ENCODE peak calls at places on chromosomes 2 and 18, in eight cellular contexts. D is AG04450, P is GM12865, N is uterus, I is left ventricle myocardium inferior, C is choroid plexus epithelial cell, G is GM23338, X is nephron progenitor cell. W is an unnamed sample.
A peak's percentile ranks its signal among the peaks of the same experiment; 100 is the strongest.

GRCh38 chr2:86552889-86553288 is 10.4 kb downstream of the CHMP3 start:
- DNase-seq in P (no peak), C (no peak), X (no peak), I (no peak), G (no peak), D (no peak), N (no peak), W (no peak)

GRCh38 chr2:40292291-40292690 is 159.6 kb downstream of the SLC8A1 start:
- DNase-seq in N (no peak), G (no peak), C (no peak), X (no peak), D (no peak), I (no peak), P (no peak), W (no peak)

GRCh38 chr2:226151157-226151556 is 648.5 kb downstream of the IRS1 start:
- DNase-seq in P (no peak), X (no peak), N (peak; percentile 44), C (peak; percentile 44), I (no peak), G (no peak), D (no peak), W (no peak)

GRCh38 chr2:138846216-138846821 is 66.1 kb upstream of the NXPH2 start:
- DNase-seq in I (no peak), P (peak; percentile 31), G (peak; percentile 62), X (no peak), C (peak; percentile 45), N (no peak), D (no peak), W (peak; percentile 34)

GRCh38 chr2:188201639-188202038 is 90.0 kb upstream of the GULP1 start:
- DNase-seq in I (no peak), X (no peak), P (no peak), C (no peak), D (no peak), G (no peak), N (no peak), W (no peak)

GRCh38 chr2:110105608-110106467 is 9.8 kb downstream of the MALL start:
- DNase-seq in X (no peak), N (no peak), P (no peak), D (no peak), C (peak; percentile 31), G (no peak), I (no peak), W (no peak)

GRCh38 chr2:98903767-98904485 is 32.1 kb downstream of the CRACDL start:
- DNase-seq in D (no peak), P (no peak), C (no peak), G (peak; percentile 33), X (no peak), I (no peak), N (no peak), W (no peak)

GRCh38 chr2:138059967-138060635 is 95.8 kb downstream of the HNMT start:
- DNase-seq in N (peak; percentile 29), D (no peak), X (no peak), I (peak; percentile 79), C (peak; percentile 91), P (no peak), G (no peak), W (no peak)

GRCh38 chr2:32865399-32866068 is 81.2 kb upstream of the LTBP1 start:
- DNase-seq in N (no peak), I (no peak), D (peak; percentile 77), C (peak; percentile 92), P (peak; percentile 10), X (no peak), G (no peak), W (no peak)

GRCh38 chr2:98236935-98237334 is 109.3 kb upstream of the CNGA3 start:
- DNase-seq in G (peak; percentile 5), X (no peak), D (no peak), P (no peak), N (no peak), C (no peak), I (no peak), W (no peak)

GRCh38 chr18:31070206-31070605 is 27.7 kb upstream of the DSC3 start:
- DNase-seq in N (no peak), C (peak; percentile 1), I (no peak), X (no peak), P (no peak), G (no peak), D (no peak), W (no peak)

GRCh38 chr2:169363570-169364150 is 1.3 kb upstream of the LRP2 start:
- DNase-seq in D (no peak), P (peak; percentile 44), I (no peak), G (peak; percentile 53), N (no peak), X (peak; percentile 45), C (peak; percentile 23), W (peak; percentile 73)

GRCh38 chr2:17682098-17682857 is 71.3 kb downstream of the SMC6 start:
- DNase-seq in P (no peak), N (no peak), X (no peak), C (no peak), D (no peak), I (no peak), G (no peak), W (no peak)

GRCh38 chr2:231394201-231395141 is 1.0 kb upstream of the B3GNT7 start:
- DNase-seq in D (no peak), N (no peak), P (peak; percentile 93), X (no peak), I (no peak), C (no peak), G (peak; percentile 86), W (peak; percentile 88)

GRCh38 chr2:42568431-42569115 is at the start of gene MTA3:
- DNase-seq in X (peak; percentile 86), N (peak; percentile 65), D (no peak), C (peak; percentile 26), G (peak; percentile 77), I (peak; percentile 74), P (peak; percentile 64), W (peak; percentile 78)

GRCh38 chr2:101847661-101848339 is 144.0 kb upstream of the IL1R2 start:
- DNase-seq in C (no peak), G (no peak), X (no peak), N (no peak), P (no peak), I (no peak), D (no peak), W (no peak)

GRCh38 chr2:127355407-127356008 is 32.3 kb downstream of the MAP3K2 start:
- DNase-seq in N (no peak), D (no peak), X (no peak), P (peak; percentile 42), C (peak; percentile 31), G (peak; percentile 75), I (no peak), W (peak; percentile 37)

DNA sequence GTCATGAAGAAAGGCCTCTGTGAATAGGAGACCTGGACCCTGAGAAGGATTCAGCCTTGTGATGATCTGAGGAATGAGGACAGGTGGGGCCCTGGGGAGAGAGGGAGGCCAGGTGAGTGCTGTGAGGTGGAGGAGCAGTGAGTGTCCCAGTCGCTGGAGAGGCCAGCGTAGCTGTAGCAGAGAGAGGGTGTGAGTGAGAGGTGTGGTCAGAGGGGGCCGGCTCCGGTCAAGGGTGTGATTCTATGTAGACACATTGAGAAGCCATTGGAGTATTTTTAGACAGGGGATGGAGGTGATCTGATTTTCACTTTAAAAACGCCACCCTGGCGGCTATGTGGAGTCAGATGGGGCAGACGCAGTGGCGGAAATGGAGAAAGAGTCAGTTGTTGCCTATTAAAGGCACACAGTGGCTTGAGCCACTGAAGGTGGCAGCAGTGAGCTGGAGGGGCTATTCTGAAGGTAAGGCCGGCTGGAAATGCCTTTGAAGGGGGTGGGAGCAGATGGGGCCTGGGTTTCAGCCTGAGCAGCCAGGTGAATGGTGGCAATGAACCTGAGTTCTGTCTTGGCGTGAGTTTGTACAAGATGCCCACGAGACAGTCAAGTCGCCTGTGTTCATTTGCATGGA is 55.6 kb downstream of the GREB1 start:
- DNase-seq in N (no peak), P (peak; percentile 10), G (peak; percentile 63), D (no peak), C (no peak), X (no peak), I (no peak), W (no peak)
- TF ChIP-seq CTCF in N (no peak), P (no peak), G (peak; percentile 68), D (no peak), C (peak; percentile 37), X (no peak), I (no peak), W (peak; percentile 27)

GRCh38 chr2:134783912-134784311 is 54.5 kb upstream of the ACMSD start:
- DNase-seq in N (no peak), I (no peak), X (no peak), D (no peak), G (no peak), C (no peak), P (no peak), W (no peak)
- TF ChIP-seq CTCF in N (no peak), I (no peak), X (no peak), D (no peak), G (no peak), C (no peak), P (no peak), W (no peak)

DNA sequence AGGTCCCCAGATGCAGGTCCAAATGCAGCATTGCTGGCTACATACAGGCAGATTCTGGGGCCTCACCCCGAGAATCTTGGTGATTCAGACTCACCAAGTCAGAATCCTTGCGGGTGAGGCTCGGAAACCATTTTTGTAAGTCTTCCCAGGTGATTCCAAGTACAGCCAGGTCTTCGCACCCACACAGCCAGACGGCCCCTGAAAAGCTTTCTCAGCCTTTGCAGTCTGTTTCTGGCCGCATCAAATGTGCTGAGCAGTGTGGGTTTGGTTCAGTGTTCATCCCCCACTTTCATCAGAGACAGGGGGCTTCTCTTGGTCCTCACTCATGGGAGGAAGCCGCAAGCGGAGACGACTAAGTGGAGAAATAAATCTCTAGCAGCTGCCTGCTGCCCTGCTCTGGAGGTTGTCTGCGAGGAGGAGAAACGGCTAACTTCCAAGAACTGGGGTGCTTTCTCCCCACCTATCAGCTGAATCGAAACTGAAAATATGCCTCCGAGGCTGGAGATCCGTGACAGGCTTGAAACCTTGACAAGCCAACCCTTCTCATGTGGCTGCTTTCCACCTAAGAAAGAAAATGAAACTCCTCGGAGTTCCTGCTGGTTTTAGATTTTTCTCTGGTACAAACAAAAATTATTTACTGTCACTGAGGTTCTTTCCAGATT is 8.9 kb upstream of the TMEM185B start:
- DNase-seq in I (no peak), D (no peak), N (peak; percentile 22), P (peak; percentile 95), C (peak; percentile 31), G (no peak), X (no peak), W (peak; percentile 84)
- TF ChIP-seq CTCF in I (no peak), D (no peak), N (no peak), P (no peak), C (no peak), G (no peak), X (no peak), W (no peak)

DNA sequence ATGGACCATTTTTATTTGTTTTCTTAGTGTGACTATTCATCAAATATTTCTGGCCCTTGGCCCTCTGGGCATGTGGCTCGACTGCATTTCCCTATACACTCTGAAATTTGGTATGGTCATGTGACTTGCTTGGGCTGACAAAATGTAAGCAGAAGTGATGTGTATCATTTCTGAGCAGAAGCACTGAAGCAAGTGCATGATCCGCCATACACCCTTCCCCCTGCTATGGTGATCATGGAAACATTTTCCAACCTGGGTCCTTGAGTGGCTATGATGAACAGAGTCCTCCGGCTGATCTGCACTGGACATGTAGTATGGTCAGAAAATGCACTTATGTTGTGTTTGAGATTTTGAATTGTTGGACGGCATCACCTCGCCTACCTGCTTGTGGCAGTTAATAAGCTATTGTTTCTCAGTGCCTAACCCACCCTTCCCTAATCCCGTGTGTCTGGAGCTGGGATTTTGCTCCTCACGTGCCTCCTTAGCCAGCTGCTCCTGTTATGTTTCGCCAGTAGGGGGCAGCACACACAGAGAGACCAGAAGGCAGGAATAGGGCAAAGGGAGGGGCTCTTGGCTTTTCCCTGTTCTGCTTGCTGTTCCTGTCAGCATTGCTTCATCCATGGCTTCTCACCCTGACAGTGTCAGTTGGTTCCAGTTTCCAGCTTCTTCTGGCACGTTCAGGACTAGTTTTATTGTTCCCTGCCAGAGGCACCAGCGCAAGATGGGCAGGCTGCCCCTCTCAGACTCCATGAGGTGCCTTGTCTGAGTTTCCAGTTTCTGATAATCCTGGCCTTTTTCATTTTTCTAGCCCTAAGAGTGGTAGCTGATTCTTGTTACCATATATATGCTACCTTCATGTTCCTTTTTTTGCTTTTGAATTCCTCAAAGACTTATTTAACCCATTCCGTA is 207.4 kb downstream of the ARL6IP6 start:
- DNase-seq in D (no peak), N (peak; percentile 40), C (peak; percentile 6), I (no peak), X (peak; percentile 80), P (peak; percentile 76), G (peak; percentile 92), W (peak; percentile 45)
- TF ChIP-seq CTCF in D (no peak), N (peak; percentile 52), C (peak; percentile 40), I (peak; percentile 52), X (peak; percentile 80), P (peak; percentile 89), G (peak; percentile 98), W (peak; percentile 92)